ENCODE peak calls at places on chromosomes 12 and 14, in four cellular contexts. R, A, K and C are unnamed samples.

GRCh38 chr12:85191-85666 is 18.7 kb downstream of the IQSEC3 start:
- DNase-seq in R (no peak), K (no peak), A (no peak), C (no peak)

GRCh38 chr14:30385925-30386324 is 173.0 kb upstream of the G2E3 start:
- DNase-seq in K (no peak), A (no peak), R (no peak), C (no peak)

GRCh38 chr14:22303589-22304195 is 285.3 kb downstream of the DAD1 start:
- DNase-seq in K (no peak), A (no peak), R (no peak), C (no peak)

GRCh38 chr12:104602426-104602825 is 145.7 kb downstream of the CHST11 start:
- DNase-seq in A (no peak), K (no peak), R (no peak), C (no peak)

GRCh38 chr12:64883264-64884163 is 59.1 kb downstream of the TBC1D30 start:
- DNase-seq in K (no peak), R (no peak), A (no peak), C (peak)

GRCh38 chr12:76018111-76018510 is 13.5 kb downstream of the PHLDA1 start:
- DNase-seq in K (no peak), A (no peak), R (no peak), C (peak)

GRCh38 chr12:124542021-124542941 is 25.1 kb downstream of the NCOR2 start:
- DNase-seq in K (no peak), R (no peak), A (no peak), C (peak)

GRCh38 chr12:104137175-104137901 is 672 bp downstream of the NFYB start:
- DNase-seq in A (no peak), K (no peak), R (peak), C (peak)

GRCh38 chr14:24262821-24263733 is at the start of gene TGM1:
- DNase-seq in K (no peak), R (no peak), A (no peak), C (peak)

GRCh38 chr14:74290415-74290814 is 12.3 kb downstream of the ABCD4 start:
- DNase-seq in R (no peak), K (no peak), A (no peak), C (peak)

GRCh38 chr14:91368681-91369416 is 48.8 kb downstream of the CCDC88C start:
- DNase-seq in R (no peak), A (no peak), K (no peak), C (no peak)

GRCh38 chr12:7959278-7960063 is 23.5 kb upstream of the SLC2A3 start:
- DNase-seq in K (no peak), A (no peak), R (peak), C (peak)

GRCh38 chr14:20112321-20112720 is 1.8 kb downstream of the OR4K17 start:
- DNase-seq in A (no peak), R (no peak), K (no peak), C (no peak)

GRCh38 chr12:121513464-121514183 is 67.2 kb downstream of the KDM2B start:
- DNase-seq in R (no peak), K (no peak), A (no peak), C (peak)

GRCh38 chr14:61080591-61081010 is 99.6 kb downstream of the SLC38A6 start:
- DNase-seq in K (no peak), A (no peak), R (no peak), C (peak)

GRCh38 chr14:77547512-77547911 is 48.9 kb upstream of the ISM2 start:
- DNase-seq in K (no peak), R (no peak), A (no peak), C (no peak)